ENCODE peak calls at places on chromosome 17, in five cellular contexts. K is HepG2, O is GM12878, G is H1, Z is K562. I is an unnamed sample.

GRCh38 chr17:4953461-4953961 is 2.6 kb downstream of the ENO3 start:
- DNase-seq in K (no peak), O (no peak), G (no peak), Z (no peak), I (no peak)

GRCh38 chr17:49365667-49366066 is 3.6 kb upstream of the ZNF652 start:
- DNase-seq in K (peak), O (no peak), G (no peak), Z (no peak), I (peak)

GRCh38 chr17:15981646-15982580 is 17.6 kb downstream of the ZSWIM7 start:
- DNase-seq in K (no peak), O (no peak), G (no peak), Z (peak), I (peak)

GRCh38 chr17:8067806-8068205 is 19.7 kb downstream of the ALOX12B start:
- DNase-seq in K (no peak), O (no peak), G (no peak), Z (no peak), I (no peak)

GRCh38 chr17:17131876-17132275 is 74.3 kb downstream of the PLD6 start:
- DNase-seq in K (no peak), O (no peak), G (no peak), Z (no peak), I (no peak)

GRCh38 chr17:40517286-40517662 is 15.9 kb upstream of the TNS4 start:
- DNase-seq in K (no peak), O (no peak), G (no peak), Z (no peak), I (no peak)

GRCh38 chr17:65584604-65585521 is 23.4 kb upstream of the AXIN2 start:
- DNase-seq in K (peak), O (no peak), G (no peak), Z (no peak), I (no peak)

GRCh38 chr17:30334421-30334820 is 564 bp upstream of the TMIGD1 start:
- DNase-seq in K (no peak), O (no peak), G (no peak), Z (no peak), I (no peak)

GRCh38 chr17:13931111-13931526 is 138.2 kb upstream of the COX10 start:
- DNase-seq in K (no peak), O (no peak), G (no peak), Z (no peak), I (no peak)

GRCh38 chr17:21294321-21295035 is 10.0 kb downstream of the MAP2K3 start:
- DNase-seq in K (no peak), O (no peak), G (no peak), Z (no peak), I (no peak)

GRCh38 chr17:17577373-17577772 is 14.1 kb downstream of the PEMT start:
- DNase-seq in K (no peak), O (no peak), G (no peak), Z (no peak), I (no peak)

GRCh38 chr17:33039874-33040273 is 48.2 kb downstream of the SPACA3 start:
- DNase-seq in K (no peak), O (no peak), G (no peak), Z (no peak), I (peak)

DNA sequence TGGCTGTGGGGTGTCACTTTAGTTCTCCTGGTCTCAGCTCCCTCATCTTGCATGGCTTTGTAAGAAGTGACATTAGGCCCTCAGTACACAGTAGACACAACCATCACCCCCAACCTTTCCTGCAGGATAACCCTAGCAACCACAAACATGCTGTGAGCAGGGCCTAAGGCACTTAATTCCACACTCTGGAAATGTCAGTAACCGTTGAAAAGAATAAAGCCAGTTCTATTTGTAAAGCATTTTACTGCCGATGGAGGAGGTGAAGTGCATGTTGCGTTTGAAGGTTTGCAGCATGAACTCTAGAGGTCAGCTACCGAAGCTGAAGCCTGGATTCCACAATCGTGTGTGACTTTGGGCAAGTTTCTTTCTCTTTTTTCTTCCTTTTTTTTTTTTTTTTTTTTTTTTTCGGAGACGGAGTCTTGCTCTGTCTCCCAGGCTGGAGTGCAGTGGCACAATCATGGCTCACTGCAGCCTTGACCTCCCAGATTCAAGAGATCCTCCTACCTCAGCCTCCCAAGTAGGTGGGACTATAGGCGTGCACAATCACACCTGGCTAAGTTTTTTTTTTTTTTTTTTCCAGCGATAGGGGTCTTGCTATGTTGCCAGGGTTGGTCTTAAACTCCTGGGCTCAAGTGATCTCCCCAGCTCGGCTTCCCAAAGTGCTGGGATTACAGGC is 26.1 kb upstream of the TOB1 start:
- DNase-seq in K (peak), O (no peak), G (no peak), Z (no peak), I (no peak)
- TF ChIP-seq KDM1A in K (no peak), O (no peak), G (no peak), Z (no peak), I (no peak)

GRCh38 chr17:82687871-82688270 is 10.6 kb downstream of the RAB40B start:
- DNase-seq in K (no peak), O (no peak), G (no peak), Z (no peak), I (no peak)

GRCh38 chr17:82689077-82689476 is 9.4 kb downstream of the RAB40B start:
- DNase-seq in K (no peak), O (no peak), G (no peak), Z (no peak), I (no peak)

GRCh38 chr17:82685291-82685690 is 13.2 kb downstream of the RAB40B start:
- DNase-seq in K (no peak), O (no peak), G (no peak), Z (no peak), I (no peak)

GRCh38 chr17:82686366-82687324 is 11.9 kb downstream of the RAB40B start:
- DNase-seq in K (no peak), O (no peak), G (no peak), Z (no peak), I (no peak)

GRCh38 chr17:82687375-82687861 is 11.1 kb downstream of the RAB40B start:
- DNase-seq in K (no peak), O (peak), G (no peak), Z (no peak), I (peak)
- TF ChIP-seq KDM1A in K (no peak), O (no peak), G (no peak), Z (no peak), I (no peak)

GRCh38 chr17:69609495-69610315 is 195.2 kb downstream of the MAP2K6 start:
- DNase-seq in K (peak), O (no peak), G (peak), Z (peak), I (no peak)
- TF ChIP-seq KDM1A in K (no peak), O (no peak), G (no peak), Z (no peak), I (no peak)

GRCh38 chr17:80047176-80047575 is 10.7 kb downstream of the CCDC40 start:
- DNase-seq in K (no peak), O (no peak), G (no peak), Z (no peak), I (no peak)
- TF ChIP-seq KDM1A in K (no peak), O (no peak), G (no peak), Z (no peak), I (no peak)

GRCh38 chr17:45345554-45346254 is 28.9 kb upstream of the MAP3K14 start:
- DNase-seq in K (no peak), O (no peak), G (no peak), Z (peak), I (no peak)
- TF ChIP-seq KDM1A in K (no peak), O (no peak), G (no peak), Z (peak), I (no peak)

GRCh38 chr17:2954898-2955445 is 108.4 kb downstream of the OR1D5 start:
- DNase-seq in K (peak), O (no peak), G (no peak), Z (no peak), I (peak)
- TF ChIP-seq KDM1A in K (no peak), O (no peak), G (no peak), Z (no peak), I (no peak)

DNA sequence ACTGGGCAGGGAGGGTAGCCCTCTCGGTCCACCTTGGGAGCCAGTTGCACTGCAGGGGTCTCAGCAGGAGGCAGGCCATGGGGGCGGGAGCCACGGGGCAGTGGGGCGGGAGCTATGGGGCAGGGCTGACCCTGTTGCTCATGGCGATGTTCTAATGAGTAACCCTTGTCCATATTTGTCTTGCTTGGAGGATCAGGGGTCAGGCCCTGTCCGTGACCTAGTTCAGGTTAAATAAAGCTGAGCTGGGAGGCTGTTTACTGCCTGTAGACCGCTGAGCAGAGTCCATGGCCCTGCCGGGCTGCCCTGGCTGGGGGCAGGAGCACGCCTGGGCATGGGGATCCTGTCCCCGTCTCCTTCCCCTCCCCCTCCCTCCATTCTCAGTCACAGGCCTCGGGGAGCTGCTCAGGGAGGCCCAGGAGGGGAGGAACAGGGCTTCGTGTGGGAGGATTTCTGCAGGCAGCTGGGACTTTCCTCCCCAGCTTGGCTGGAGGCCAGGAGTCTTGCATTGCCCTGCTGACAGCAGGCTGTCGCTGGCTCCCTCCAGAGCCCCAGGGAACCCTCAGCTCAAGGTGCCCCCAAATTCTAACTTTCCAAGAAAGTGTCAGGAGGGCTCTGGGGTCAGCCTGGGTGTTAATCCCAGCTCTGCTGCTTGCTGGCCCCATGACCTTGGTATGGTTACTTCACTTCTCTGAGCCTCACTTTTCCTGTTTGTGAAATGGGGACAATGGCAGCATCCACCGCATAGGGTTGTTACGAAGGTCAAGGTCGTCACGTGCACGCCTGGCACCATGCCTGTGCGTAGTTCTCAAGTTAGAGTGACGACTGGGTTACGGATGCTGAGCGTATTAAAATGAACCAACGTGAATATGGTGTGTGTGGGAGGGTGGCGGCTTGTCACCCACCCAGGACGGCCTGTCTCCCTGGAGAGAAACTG is 6.1 kb upstream of the SERPINF2 start:
- DNase-seq in K (peak), O (no peak), G (no peak), Z (peak), I (peak)
- TF ChIP-seq KDM1A in K (peak), O (no peak), G (no peak), Z (peak), I (peak)

GRCh38 chr17:42221886-42222745 is 27.8 kb upstream of the GHDC start:
- DNase-seq in K (peak), O (no peak), G (peak), Z (peak), I (peak)
- TF ChIP-seq KDM1A in K (no peak), O (no peak), G (no peak), Z (no peak), I (no peak)

DNA sequence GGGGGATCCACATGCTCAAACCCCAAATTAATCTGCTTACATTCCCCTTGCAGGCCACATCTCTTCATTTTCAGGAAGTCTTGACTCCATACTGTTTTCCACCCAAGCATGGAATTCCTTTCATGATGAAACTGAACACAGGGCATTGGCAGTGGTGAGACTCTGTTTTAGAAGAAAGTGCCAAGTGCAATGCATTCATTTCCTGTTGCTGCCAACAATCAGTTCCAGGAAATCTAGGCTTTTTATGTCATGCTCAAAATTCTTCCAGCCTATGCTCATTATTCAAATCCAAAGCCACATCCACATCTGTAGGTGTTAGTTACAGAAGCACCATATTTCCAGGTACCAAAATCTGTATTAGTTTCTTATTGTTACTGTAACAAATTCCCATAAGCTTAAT is 4.1 kb downstream of the CCL2 start:
- DNase-seq in K (no peak), O (no peak), G (no peak), Z (no peak), I (no peak)
- TF ChIP-seq KDM1A in K (no peak), O (no peak), G (no peak), Z (no peak), I (no peak)